ENCODE peak calls at places on chromosomes 4 and X, in six cellular contexts. One of them, this sample, is unnamed.
A peak's percentile ranks its signal among the peaks of the same experiment; 100 is the strongest.

GRCh38 chr4:163200950-163201349 is 34.3 kb upstream of the NAF1 start:
- DNase-seq in brain microvascular endothelial cell: no peak
- DNase-seq in lower lobe of right lung: no peak
- DNase-seq in left lung: no peak
- DNase-seq in RWPE1: no peak
- DNase-seq in psoas muscle: no peak
- DNase-seq in this sample: no peak

GRCh38 chr4:56326363-56326762 is 60.9 kb downstream of the AASDH start:
- DNase-seq in brain microvascular endothelial cell: no peak
- DNase-seq in lower lobe of right lung: no peak
- DNase-seq in left lung: no peak
- DNase-seq in RWPE1: peak; percentile 13
- DNase-seq in psoas muscle: no peak
- DNase-seq in this sample: no peak

GRCh38 chr4:113064244-113064643 is 14.8 kb downstream of the ANK2 start:
- DNase-seq in brain microvascular endothelial cell: no peak
- DNase-seq in lower lobe of right lung: no peak
- DNase-seq in left lung: no peak
- DNase-seq in RWPE1: no peak
- DNase-seq in psoas muscle: no peak
- DNase-seq in this sample: no peak

GRCh38 chrX:12824944-12825343 is 33.7 kb downstream of the PRPS2 start:
- DNase-seq in brain microvascular endothelial cell: no peak
- DNase-seq in lower lobe of right lung: no peak
- DNase-seq in left lung: no peak
- DNase-seq in RWPE1: no peak
- DNase-seq in psoas muscle: no peak
- DNase-seq in this sample: no peak

GRCh38 chr4:88244821-88245579 is 39.4 kb downstream of the PPM1K start:
- DNase-seq in brain microvascular endothelial cell: no peak
- DNase-seq in lower lobe of right lung: no peak
- DNase-seq in left lung: no peak
- DNase-seq in RWPE1: no peak
- DNase-seq in psoas muscle: peak; percentile 77
- DNase-seq in this sample: no peak

GRCh38 chr4:169826634-169827187 is 69.0 kb upstream of the HPF1 start:
- DNase-seq in brain microvascular endothelial cell: no peak
- DNase-seq in lower lobe of right lung: no peak
- DNase-seq in left lung: no peak
- DNase-seq in RWPE1: no peak
- DNase-seq in psoas muscle: no peak
- DNase-seq in this sample: no peak

GRCh38 chr4:55754754-55755350 is 64.7 kb upstream of the EXOC1L start:
- DNase-seq in brain microvascular endothelial cell: no peak
- DNase-seq in lower lobe of right lung: no peak
- DNase-seq in left lung: no peak
- DNase-seq in RWPE1: peak; percentile 72
- DNase-seq in psoas muscle: no peak
- DNase-seq in this sample: no peak

GRCh38 chrX:112688242-112688641 is 8.5 kb upstream of the LHFPL1 start:
- DNase-seq in brain microvascular endothelial cell: no peak
- DNase-seq in lower lobe of right lung: no peak
- DNase-seq in left lung: no peak
- DNase-seq in RWPE1: no peak
- DNase-seq in psoas muscle: no peak
- DNase-seq in this sample: no peak

GRCh38 chr4:78337216-78337615 is 214.4 kb upstream of the ANXA3 start:
- DNase-seq in brain microvascular endothelial cell: no peak
- DNase-seq in lower lobe of right lung: no peak
- DNase-seq in left lung: no peak
- DNase-seq in RWPE1: no peak
- DNase-seq in psoas muscle: no peak
- DNase-seq in this sample: no peak

GRCh38 chr4:185332575-185333464 is 62.9 kb downstream of the LRP2BP start:
- DNase-seq in brain microvascular endothelial cell: no peak
- DNase-seq in lower lobe of right lung: no peak
- DNase-seq in left lung: no peak
- DNase-seq in RWPE1: no peak
- DNase-seq in psoas muscle: no peak
- DNase-seq in this sample: no peak

GRCh38 chr4:173191623-173192041 is 23.0 kb downstream of the GALNT7 start:
- DNase-seq in brain microvascular endothelial cell: no peak
- DNase-seq in lower lobe of right lung: no peak
- DNase-seq in left lung: no peak
- DNase-seq in RWPE1: peak; percentile 68
- DNase-seq in psoas muscle: no peak
- DNase-seq in this sample: no peak

GRCh38 chr4:139791681-139792080 is 126.1 kb downstream of the MGST2 start:
- DNase-seq in brain microvascular endothelial cell: no peak
- DNase-seq in lower lobe of right lung: no peak
- DNase-seq in left lung: no peak
- DNase-seq in RWPE1: no peak
- DNase-seq in psoas muscle: no peak
- DNase-seq in this sample: no peak

GRCh38 chrX:72269671-72270251 is 7.3 kb downstream of the RPS4X start:
- DNase-seq in brain microvascular endothelial cell: peak; percentile 86
- DNase-seq in lower lobe of right lung: no peak
- DNase-seq in left lung: no peak
- DNase-seq in RWPE1: no peak
- DNase-seq in psoas muscle: no peak
- DNase-seq in this sample: no peak

GRCh38 chr4:140186651-140187315 is 32.8 kb upstream of the MAML3 start:
- DNase-seq in brain microvascular endothelial cell: peak; percentile 58
- DNase-seq in lower lobe of right lung: no peak
- DNase-seq in left lung: no peak
- DNase-seq in RWPE1: peak; percentile 87
- DNase-seq in psoas muscle: no peak
- DNase-seq in this sample: no peak

GRCh38 chrX:119887721-119888425 is 7.8 kb upstream of the AKAP14 start:
- DNase-seq in brain microvascular endothelial cell: peak; percentile 29
- DNase-seq in lower lobe of right lung: peak; percentile 80
- DNase-seq in left lung: peak; percentile 71
- DNase-seq in RWPE1: peak; percentile 20
- DNase-seq in psoas muscle: peak; percentile 60
- DNase-seq in this sample: no peak

GRCh38 chrX:19924285-19924684 is 36.9 kb upstream of the SH3KBP1 start:
- DNase-seq in brain microvascular endothelial cell: no peak
- DNase-seq in lower lobe of right lung: no peak
- DNase-seq in left lung: no peak
- DNase-seq in RWPE1: no peak
- DNase-seq in psoas muscle: no peak
- DNase-seq in this sample: no peak

GRCh38 chr4:56410247-56410646 is 23.0 kb upstream of the AASDH start:
- DNase-seq in brain microvascular endothelial cell: peak; percentile 97
- DNase-seq in lower lobe of right lung: no peak
- DNase-seq in left lung: peak; percentile 36
- DNase-seq in RWPE1: peak; percentile 91
- DNase-seq in psoas muscle: no peak
- DNase-seq in this sample: no peak

GRCh38 chr4:1769692-1770091 is 23.4 kb upstream of the FGFR3 start:
- DNase-seq in brain microvascular endothelial cell: no peak
- DNase-seq in lower lobe of right lung: no peak
- DNase-seq in left lung: no peak
- DNase-seq in RWPE1: no peak
- DNase-seq in psoas muscle: no peak
- DNase-seq in this sample: no peak

GRCh38 chrX:6718766-6719165 is 183.8 kb upstream of the VCX3A start:
- DNase-seq in brain microvascular endothelial cell: no peak
- DNase-seq in lower lobe of right lung: no peak
- DNase-seq in left lung: no peak
- DNase-seq in RWPE1: no peak
- DNase-seq in psoas muscle: no peak
- DNase-seq in this sample: no peak

GRCh38 chrX:42276982-42277690 is 353.8 kb upstream of the CASK start:
- DNase-seq in brain microvascular endothelial cell: no peak
- DNase-seq in lower lobe of right lung: no peak
- DNase-seq in left lung: no peak
- DNase-seq in RWPE1: no peak
- DNase-seq in psoas muscle: no peak
- DNase-seq in this sample: no peak

GRCh38 chrX:70998402-70999027 is 67.6 kb upstream of the SLC7A3 start:
- DNase-seq in brain microvascular endothelial cell: peak; percentile 16
- DNase-seq in lower lobe of right lung: no peak
- DNase-seq in left lung: no peak
- DNase-seq in RWPE1: peak; percentile 25
- DNase-seq in psoas muscle: no peak
- DNase-seq in this sample: no peak

GRCh38 chr4:42985971-42986370 is 93.5 kb downstream of the GRXCR1 start:
- DNase-seq in brain microvascular endothelial cell: no peak
- DNase-seq in lower lobe of right lung: no peak
- DNase-seq in left lung: no peak
- DNase-seq in RWPE1: no peak
- DNase-seq in psoas muscle: no peak
- DNase-seq in this sample: no peak

GRCh38 chr4:8205749-8206611 is 6.9 kb downstream of the SH3TC1 start:
- DNase-seq in brain microvascular endothelial cell: no peak
- DNase-seq in lower lobe of right lung: no peak
- DNase-seq in left lung: no peak
- DNase-seq in RWPE1: peak; percentile 84
- DNase-seq in psoas muscle: no peak
- DNase-seq in this sample: no peak

GRCh38 chr4:139892973-139893736 is 227.5 kb downstream of the MGST2 start:
- DNase-seq in brain microvascular endothelial cell: no peak
- DNase-seq in lower lobe of right lung: no peak
- DNase-seq in left lung: no peak
- DNase-seq in RWPE1: no peak
- DNase-seq in psoas muscle: no peak
- DNase-seq in this sample: no peak

GRCh38 chr4:1201851-1202525 is 29.6 kb upstream of the SPON2 start:
- DNase-seq in brain microvascular endothelial cell: peak; percentile 38
- DNase-seq in lower lobe of right lung: peak; percentile 68
- DNase-seq in left lung: peak; percentile 60
- DNase-seq in RWPE1: no peak
- DNase-seq in psoas muscle: peak; percentile 77
- DNase-seq in this sample: peak; percentile 85

GRCh38 chr4:120517966-120518365 is 404.6 kb downstream of the PRDM5 start:
- DNase-seq in brain microvascular endothelial cell: peak; percentile 76
- DNase-seq in lower lobe of right lung: no peak
- DNase-seq in left lung: no peak
- DNase-seq in RWPE1: peak; percentile 70
- DNase-seq in psoas muscle: no peak
- DNase-seq in this sample: peak; percentile 58

GRCh38 chr4:169823685-169824084 is 65.9 kb upstream of the HPF1 start:
- DNase-seq in brain microvascular endothelial cell: peak; percentile 65
- DNase-seq in lower lobe of right lung: no peak
- DNase-seq in left lung: no peak
- DNase-seq in RWPE1: peak; percentile 67
- DNase-seq in psoas muscle: no peak
- DNase-seq in this sample: no peak

GRCh38 chr4:10492486-10492885 is 35.3 kb upstream of the ZNF518B start:
- DNase-seq in brain microvascular endothelial cell: no peak
- DNase-seq in lower lobe of right lung: no peak
- DNase-seq in left lung: no peak
- DNase-seq in RWPE1: no peak
- DNase-seq in psoas muscle: no peak
- DNase-seq in this sample: no peak
- H3K27ac ChIP-seq in brain microvascular endothelial cell: no peak overlapping the region
- H3K27ac ChIP-seq in lower lobe of right lung: no peak overlapping the region
- H3K27ac ChIP-seq in left lung: no peak overlapping the region
- H3K27ac ChIP-seq in RWPE1: no peak overlapping the region
- H3K27ac ChIP-seq in psoas muscle: no peak overlapping the region
- H3K27ac ChIP-seq in this sample: no peak overlapping the region

GRCh38 chrX:49103637-49104036 is 19.9 kb downstream of the GPKOW start:
- DNase-seq in brain microvascular endothelial cell: no peak
- DNase-seq in lower lobe of right lung: no peak
- DNase-seq in left lung: no peak
- DNase-seq in RWPE1: no peak
- DNase-seq in psoas muscle: no peak
- DNase-seq in this sample: no peak

GRCh38 chrX:49106296-49106695 is 17.2 kb downstream of the GPKOW start:
- DNase-seq in brain microvascular endothelial cell: no peak
- DNase-seq in lower lobe of right lung: no peak
- DNase-seq in left lung: no peak
- DNase-seq in RWPE1: no peak
- DNase-seq in psoas muscle: no peak
- DNase-seq in this sample: no peak

GRCh38 chrX:49108641-49109040 is 14.9 kb downstream of the GPKOW start:
- DNase-seq in brain microvascular endothelial cell: no peak
- DNase-seq in lower lobe of right lung: no peak
- DNase-seq in left lung: no peak
- DNase-seq in RWPE1: no peak
- DNase-seq in psoas muscle: no peak
- DNase-seq in this sample: no peak

GRCh38 chrX:49110417-49110816 is 13.1 kb downstream of the GPKOW start:
- DNase-seq in brain microvascular endothelial cell: no peak
- DNase-seq in lower lobe of right lung: no peak
- DNase-seq in left lung: no peak
- DNase-seq in RWPE1: no peak
- DNase-seq in psoas muscle: no peak
- DNase-seq in this sample: no peak

DNA sequence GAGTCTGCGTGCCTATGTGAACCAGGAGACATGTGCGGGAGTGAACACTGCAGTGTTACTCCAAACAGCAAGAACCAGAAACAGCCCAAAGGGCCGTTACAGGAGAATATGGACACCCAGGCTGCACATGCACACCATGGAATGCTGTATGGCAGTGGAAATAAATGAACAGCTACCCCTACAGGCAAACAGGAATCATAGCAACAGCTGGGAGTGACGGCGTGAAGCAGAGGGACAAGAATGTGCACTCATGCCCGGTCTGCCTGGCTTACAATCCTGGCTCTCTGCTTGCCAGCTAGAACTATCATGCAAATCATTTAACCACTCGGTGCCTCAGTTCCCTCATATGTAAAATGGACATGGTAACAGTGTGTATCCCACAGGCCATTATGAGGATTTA is 16.6 kb downstream of the GPKOW start:
- DNase-seq in brain microvascular endothelial cell: peak; percentile 25
- DNase-seq in lower lobe of right lung: no peak
- DNase-seq in left lung: no peak
- DNase-seq in RWPE1: no peak
- DNase-seq in psoas muscle: no peak
- DNase-seq in this sample: peak; percentile 58
- TF ChIP-seq CTCF in brain microvascular endothelial cell: peak; percentile 66
- TF ChIP-seq CTCF in lower lobe of right lung: peak; percentile 38
- TF ChIP-seq CTCF in left lung: peak; percentile 26
- TF ChIP-seq CTCF in RWPE1: peak; percentile 21
- TF ChIP-seq CTCF in psoas muscle: peak; percentile 37
- TF ChIP-seq CTCF in this sample: peak; percentile 49

GRCh38 chr4:89708903-89709361 is 128.0 kb downstream of the SNCA start:
- DNase-seq in brain microvascular endothelial cell: peak; percentile 48
- DNase-seq in lower lobe of right lung: no peak
- DNase-seq in left lung: no peak
- DNase-seq in RWPE1: no peak
- DNase-seq in psoas muscle: no peak
- DNase-seq in this sample: no peak
- H3K27ac ChIP-seq in brain microvascular endothelial cell: peak overlapping the region; percentile 47
- H3K27ac ChIP-seq in lower lobe of right lung: no peak overlapping the region
- H3K27ac ChIP-seq in left lung: no peak overlapping the region
- H3K27ac ChIP-seq in RWPE1: no peak overlapping the region
- H3K27ac ChIP-seq in psoas muscle: no peak overlapping the region
- H3K27ac ChIP-seq in this sample: no peak overlapping the region

DNA sequence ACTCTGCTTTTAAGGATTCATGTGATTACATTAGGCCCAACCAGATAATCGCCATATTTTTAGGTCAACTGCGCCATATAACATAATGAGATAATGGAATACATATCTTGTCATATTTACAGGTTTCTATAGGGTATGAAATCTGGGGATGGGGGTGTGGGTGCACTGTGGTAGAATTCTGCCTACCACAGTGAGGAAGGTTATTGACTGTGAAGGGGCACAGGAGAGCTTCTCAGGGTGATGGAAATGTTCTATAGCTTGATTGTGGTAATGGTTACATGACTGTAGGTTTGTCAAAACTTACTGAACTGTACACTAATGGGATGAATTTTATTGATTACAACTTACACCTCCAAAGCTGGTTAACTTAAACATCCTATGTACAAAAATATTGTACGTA is 15.9 kb downstream of the USP53 start:
- DNase-seq in brain microvascular endothelial cell: no peak
- DNase-seq in lower lobe of right lung: no peak
- DNase-seq in left lung: no peak
- DNase-seq in RWPE1: no peak
- DNase-seq in psoas muscle: no peak
- DNase-seq in this sample: no peak
- TF ChIP-seq CTCF in brain microvascular endothelial cell: no peak
- TF ChIP-seq CTCF in lower lobe of right lung: no peak
- TF ChIP-seq CTCF in left lung: no peak
- TF ChIP-seq CTCF in RWPE1: no peak
- TF ChIP-seq CTCF in psoas muscle: no peak
- TF ChIP-seq CTCF in this sample: no peak